ENCODE peak calls at places on chromosome 20, in five cellular contexts. One of them, this sample, is unnamed.

GRCh38 chr20:50067461-50067860 is 45.5 kb downstream of the UBE2V1 start:
- DNase-seq in NCI-H510A: no peak
- DNase-seq in anterior cingulate cortex: no peak
- DNase-seq in hepatocyte: no peak
- DNase-seq in Kasumi-1: no peak
- DNase-seq in this sample: no peak

GRCh38 chr20:34268851-34269668 is 27.8 kb downstream of the ASIP start:
- DNase-seq in NCI-H510A: no peak
- DNase-seq in hepatocyte: peak
- DNase-seq in Kasumi-1: no peak
- DNase-seq in anterior cingulate cortex: no peak
- DNase-seq in this sample: peak

GRCh38 chr20:1448081-1448627 is 18.5 kb downstream of the NSFL1C start:
- DNase-seq in anterior cingulate cortex: no peak
- DNase-seq in NCI-H510A: no peak
- DNase-seq in Kasumi-1: no peak
- DNase-seq in hepatocyte: no peak
- DNase-seq in this sample: no peak

GRCh38 chr20:10519361-10520048 is 84.4 kb downstream of the SLX4IP start:
- DNase-seq in anterior cingulate cortex: no peak
- DNase-seq in hepatocyte: no peak
- DNase-seq in NCI-H510A: no peak
- DNase-seq in Kasumi-1: no peak
- DNase-seq in this sample: no peak

GRCh38 chr20:41394931-41395668 is 28.5 kb upstream of the EMILIN3 start:
- DNase-seq in hepatocyte: no peak
- DNase-seq in NCI-H510A: no peak
- DNase-seq in Kasumi-1: no peak
- DNase-seq in anterior cingulate cortex: peak
- DNase-seq in this sample: no peak

GRCh38 chr20:48827880-48828733 is at the start of gene PREX1:
- DNase-seq in anterior cingulate cortex: peak
- DNase-seq in hepatocyte: peak
- DNase-seq in NCI-H510A: peak
- DNase-seq in Kasumi-1: peak
- DNase-seq in this sample: peak

GRCh38 chr20:35279533-35280174 is 1.7 kb upstream of the MMP24OS start:
- DNase-seq in hepatocyte: no peak
- DNase-seq in Kasumi-1: no peak
- DNase-seq in anterior cingulate cortex: no peak
- DNase-seq in NCI-H510A: no peak
- DNase-seq in this sample: no peak

GRCh38 chr20:19901226-19901625 is 115.9 kb upstream of the NAA20 start:
- DNase-seq in anterior cingulate cortex: no peak
- DNase-seq in Kasumi-1: no peak
- DNase-seq in hepatocyte: no peak
- DNase-seq in NCI-H510A: no peak
- DNase-seq in this sample: no peak

GRCh38 chr20:57426831-57427230 is 35.6 kb downstream of the RBM38 start:
- DNase-seq in anterior cingulate cortex: no peak
- DNase-seq in Kasumi-1: no peak
- DNase-seq in NCI-H510A: no peak
- DNase-seq in hepatocyte: no peak
- DNase-seq in this sample: no peak

GRCh38 chr20:48284837-48285236 is 499.6 kb upstream of the SULF2 start:
- DNase-seq in Kasumi-1: no peak
- DNase-seq in hepatocyte: no peak
- DNase-seq in NCI-H510A: no peak
- DNase-seq in anterior cingulate cortex: no peak
- DNase-seq in this sample: no peak

GRCh38 chr20:44745560-44746366 is at the start of gene KCNK15:
- DNase-seq in NCI-H510A: peak
- DNase-seq in anterior cingulate cortex: no peak
- DNase-seq in Kasumi-1: no peak
- DNase-seq in hepatocyte: peak
- DNase-seq in this sample: no peak

GRCh38 chr20:1491281-1491840 is at the start of gene SIRPB2:
- DNase-seq in anterior cingulate cortex: no peak
- DNase-seq in NCI-H510A: no peak
- DNase-seq in Kasumi-1: peak
- DNase-seq in hepatocyte: no peak
- DNase-seq in this sample: no peak

GRCh38 chr20:21208999-21209398 is 83.1 kb downstream of the KIZ start:
- DNase-seq in Kasumi-1: no peak
- DNase-seq in NCI-H510A: no peak
- DNase-seq in anterior cingulate cortex: no peak
- DNase-seq in hepatocyte: no peak
- DNase-seq in this sample: no peak

GRCh38 chr20:59923514-59923913 is 9.9 kb downstream of the SYCP2 start:
- DNase-seq in Kasumi-1: no peak
- DNase-seq in hepatocyte: no peak
- DNase-seq in NCI-H510A: no peak
- DNase-seq in anterior cingulate cortex: no peak
- DNase-seq in this sample: no peak

GRCh38 chr20:40494238-40494637 is 194.8 kb downstream of the MAFB start:
- DNase-seq in NCI-H510A: no peak
- DNase-seq in hepatocyte: no peak
- DNase-seq in Kasumi-1: no peak
- DNase-seq in anterior cingulate cortex: no peak
- DNase-seq in this sample: peak

GRCh38 chr20:56762829-56763228 is 133.7 kb downstream of the TFAP2C start:
- DNase-seq in hepatocyte: no peak
- DNase-seq in Kasumi-1: no peak
- DNase-seq in NCI-H510A: no peak
- DNase-seq in anterior cingulate cortex: no peak
- DNase-seq in this sample: no peak

GRCh38 chr20:33793011-33793931 is 17.9 kb upstream of the CHMP4B start:
- DNase-seq in hepatocyte: no peak
- DNase-seq in Kasumi-1: no peak
- DNase-seq in anterior cingulate cortex: no peak
- DNase-seq in NCI-H510A: no peak
- DNase-seq in this sample: no peak

GRCh38 chr20:8534368-8534767 is 402.3 kb downstream of the PLCB1 start:
- DNase-seq in hepatocyte: no peak
- DNase-seq in Kasumi-1: no peak
- DNase-seq in NCI-H510A: no peak
- DNase-seq in anterior cingulate cortex: no peak
- DNase-seq in this sample: no peak

GRCh38 chr20:48722002-48722731 is 105.6 kb downstream of the PREX1 start:
- DNase-seq in NCI-H510A: no peak
- DNase-seq in Kasumi-1: peak
- DNase-seq in hepatocyte: no peak
- DNase-seq in anterior cingulate cortex: no peak
- DNase-seq in this sample: no peak

GRCh38 chr20:51121901-51122412 is 99.0 kb upstream of the KCNG1 start:
- DNase-seq in Kasumi-1: no peak
- DNase-seq in hepatocyte: no peak
- DNase-seq in NCI-H510A: no peak
- DNase-seq in anterior cingulate cortex: no peak
- DNase-seq in this sample: no peak

GRCh38 chr20:41017448-41018042 is 11.1 kb upstream of the TOP1 start:
- DNase-seq in NCI-H510A: no peak
- DNase-seq in Kasumi-1: no peak
- DNase-seq in hepatocyte: no peak
- DNase-seq in anterior cingulate cortex: no peak
- DNase-seq in this sample: peak

GRCh38 chr20:56519551-56519950 is 5.0 kb upstream of the FAM209A start:
- DNase-seq in hepatocyte: no peak
- DNase-seq in anterior cingulate cortex: no peak
- DNase-seq in Kasumi-1: no peak
- DNase-seq in NCI-H510A: no peak
- DNase-seq in this sample: no peak

GRCh38 chr20:373171-373890 is 7.2 kb upstream of the TRIB3 start:
- DNase-seq in Kasumi-1: peak
- DNase-seq in anterior cingulate cortex: no peak
- DNase-seq in NCI-H510A: no peak
- DNase-seq in hepatocyte: peak
- DNase-seq in this sample: no peak

GRCh38 chr20:8639112-8639778 is 429.6 kb upstream of the PLCB4 start:
- DNase-seq in Kasumi-1: no peak
- DNase-seq in NCI-H510A: no peak
- DNase-seq in anterior cingulate cortex: no peak
- DNase-seq in hepatocyte: no peak
- DNase-seq in this sample: no peak

GRCh38 chr20:32634041-32634805 is 39.5 kb downstream of the C20orf203 start:
- DNase-seq in hepatocyte: no peak
- DNase-seq in NCI-H510A: peak
- DNase-seq in anterior cingulate cortex: no peak
- DNase-seq in Kasumi-1: no peak
- DNase-seq in this sample: no peak

GRCh38 chr20:25525295-25525694 is 60.0 kb downstream of the NINL start:
- DNase-seq in Kasumi-1: no peak
- DNase-seq in hepatocyte: no peak
- DNase-seq in NCI-H510A: no peak
- DNase-seq in anterior cingulate cortex: no peak
- DNase-seq in this sample: no peak

GRCh38 chr20:48224531-48224930 is 439.2 kb upstream of the SULF2 start:
- DNase-seq in NCI-H510A: no peak
- DNase-seq in anterior cingulate cortex: no peak
- DNase-seq in hepatocyte: no peak
- DNase-seq in Kasumi-1: no peak
- DNase-seq in this sample: no peak

GRCh38 chr20:49691818-49692568 is 21.7 kb downstream of the B4GALT5 start:
- DNase-seq in anterior cingulate cortex: no peak
- DNase-seq in Kasumi-1: no peak
- DNase-seq in NCI-H510A: no peak
- DNase-seq in hepatocyte: no peak
- DNase-seq in this sample: no peak

GRCh38 chr20:57851025-57851682 is 141.3 kb upstream of the PMEPA1 start:
- DNase-seq in Kasumi-1: no peak
- DNase-seq in NCI-H510A: no peak
- DNase-seq in anterior cingulate cortex: no peak
- DNase-seq in hepatocyte: no peak
- DNase-seq in this sample: no peak

GRCh38 chr20:32354592-32355416 is 3.3 kb upstream of the ASXL1 start:
- DNase-seq in Kasumi-1: no peak
- DNase-seq in NCI-H510A: no peak
- DNase-seq in anterior cingulate cortex: no peak
- DNase-seq in hepatocyte: peak
- DNase-seq in this sample: no peak

GRCh38 chr20:16011061-16011460 is 562.2 kb downstream of the KIF16B start:
- DNase-seq in anterior cingulate cortex: no peak
- DNase-seq in hepatocyte: no peak
- DNase-seq in Kasumi-1: no peak
- DNase-seq in NCI-H510A: no peak
- DNase-seq in this sample: no peak

This sample was measured in colonic mucosa.